ENCODE peak calls at places on chromosomes 3 and 15, in six cellular contexts. G is tibial artery, Y is pancreas, P is lung, H is substantia nigra, F is cardiac muscle cell. R is an unnamed sample.

GRCh38 chr3:3448468-3448867 is 269.0 kb upstream of the CRBN start:
- DNase-seq in G (no peak), P (no peak), H (no peak), Y (no peak), F (no peak), R (no peak)

GRCh38 chr3:179234244-179234643 is 16.7 kb downstream of the KCNMB3 start:
- DNase-seq in F (no peak), H (no peak), G (no peak), Y (no peak), P (no peak), R (peak)

GRCh38 chr15:22931784-22932536 is 48.2 kb downstream of the CYFIP1 start:
- DNase-seq in H (no peak), G (no peak), Y (no peak), F (no peak), P (no peak), R (no peak)

GRCh38 chr15:29638781-29639180 is 183.5 kb downstream of the TJP1 start:
- DNase-seq in F (no peak), G (no peak), H (no peak), P (no peak), Y (no peak), R (no peak)

GRCh38 chr15:27066446-27066845 is 95.5 kb downstream of the GABRG3 start:
- DNase-seq in Y (no peak), P (no peak), G (no peak), H (no peak), F (no peak), R (no peak)

GRCh38 chr3:117184574-117184973 is 475.0 kb downstream of the TUSC7 start:
- DNase-seq in H (no peak), P (no peak), Y (no peak), G (no peak), F (no peak), R (no peak)

GRCh38 chr3:11509175-11510000 is 134.3 kb downstream of the VGLL4 start:
- DNase-seq in H (no peak), F (peak), P (peak), G (peak), Y (peak), R (no peak)

GRCh38 chr15:91891788-91892187 is 38.3 kb downstream of the SLCO3A1 start:
- DNase-seq in H (no peak), F (peak), Y (no peak), G (no peak), P (no peak), R (no peak)

GRCh38 chr15:39124925-39125625 is 455.8 kb upstream of the THBS1 start:
- DNase-seq in F (no peak), P (no peak), G (no peak), H (no peak), Y (no peak), R (no peak)

GRCh38 chr15:73518180-73518862 is 75.4 kb downstream of the REC114 start:
- DNase-seq in Y (no peak), G (no peak), P (no peak), H (no peak), F (peak), R (no peak)

GRCh38 chr3:133548090-133548489 is 25.4 kb upstream of the CDV3 start:
- DNase-seq in P (no peak), F (no peak), H (no peak), Y (no peak), G (no peak), R (no peak)

GRCh38 chr15:77737238-77738037 is 104.7 kb upstream of the LINGO1 start:
- DNase-seq in G (no peak), Y (no peak), F (no peak), H (no peak), P (no peak), R (no peak)

GRCh38 chr3:130395916-130396315 is 50.4 kb downstream of the COL6A5 start:
- DNase-seq in Y (no peak), F (no peak), G (no peak), P (no peak), H (no peak), R (no peak)

GRCh38 chr15:75830910-75831805 is 12.1 kb upstream of the UBE2Q2 start:
- DNase-seq in G (no peak), P (no peak), F (no peak), H (no peak), Y (no peak), R (no peak)

GRCh38 chr3:194326192-194327029 is 24.7 kb downstream of the CPN2 start:
- DNase-seq in G (no peak), P (no peak), H (no peak), F (no peak), Y (no peak), R (no peak)

GRCh38 chr3:32106929-32107362 is 526 bp downstream of the GPD1L start:
- DNase-seq in P (peak), F (no peak), G (peak), H (no peak), Y (peak), R (no peak)

GRCh38 chr15:89149501-89150101 is 61.3 kb downstream of the ABHD2 start:
- DNase-seq in Y (no peak), P (no peak), H (no peak), G (no peak), F (no peak), R (no peak)

GRCh38 chr3:46913644-46914043 is 36.1 kb downstream of the PTH1R start:
- DNase-seq in G (peak), H (no peak), P (no peak), Y (peak), F (peak), R (peak)

GRCh38 chr3:46998121-46998851 is 18.8 kb downstream of the NBEAL2 start:
- DNase-seq in G (peak), H (no peak), F (peak), P (peak), Y (peak), R (no peak)

GRCh38 chr15:96358006-96358794 is 27.7 kb downstream of the NR2F2 start:
- DNase-seq in H (no peak), P (no peak), Y (no peak), F (no peak), G (no peak), R (no peak)

GRCh38 chr3:177106184-177106583 is 91.1 kb downstream of the TBL1XR1 start:
- DNase-seq in H (no peak), Y (no peak), G (no peak), F (peak), P (no peak), R (no peak)

GRCh38 chr3:170049146-170050000 is 11.6 kb downstream of the GPR160 start:
- DNase-seq in G (no peak), F (no peak), P (peak), H (no peak), Y (peak), R (no peak)

GRCh38 chr15:95829062-95829461 is 501.4 kb upstream of the NR2F2 start:
- DNase-seq in G (no peak), H (no peak), F (no peak), P (no peak), Y (no peak), R (no peak)

GRCh38 chr3:140630866-140631265 is 47.0 kb upstream of the TRIM42 start:
- DNase-seq in G (no peak), Y (no peak), P (no peak), H (no peak), F (no peak), R (no peak)

GRCh38 chr3:30826381-30827061 is 67.9 kb downstream of the GADL1 start:
- DNase-seq in G (no peak), P (no peak), F (no peak), H (no peak), Y (no peak), R (no peak)

GRCh38 chr3:9866639-9867038 is 13.4 kb downstream of the CIDEC start:
- DNase-seq in P (peak), Y (no peak), H (no peak), F (no peak), G (no peak), R (no peak)

DNA sequence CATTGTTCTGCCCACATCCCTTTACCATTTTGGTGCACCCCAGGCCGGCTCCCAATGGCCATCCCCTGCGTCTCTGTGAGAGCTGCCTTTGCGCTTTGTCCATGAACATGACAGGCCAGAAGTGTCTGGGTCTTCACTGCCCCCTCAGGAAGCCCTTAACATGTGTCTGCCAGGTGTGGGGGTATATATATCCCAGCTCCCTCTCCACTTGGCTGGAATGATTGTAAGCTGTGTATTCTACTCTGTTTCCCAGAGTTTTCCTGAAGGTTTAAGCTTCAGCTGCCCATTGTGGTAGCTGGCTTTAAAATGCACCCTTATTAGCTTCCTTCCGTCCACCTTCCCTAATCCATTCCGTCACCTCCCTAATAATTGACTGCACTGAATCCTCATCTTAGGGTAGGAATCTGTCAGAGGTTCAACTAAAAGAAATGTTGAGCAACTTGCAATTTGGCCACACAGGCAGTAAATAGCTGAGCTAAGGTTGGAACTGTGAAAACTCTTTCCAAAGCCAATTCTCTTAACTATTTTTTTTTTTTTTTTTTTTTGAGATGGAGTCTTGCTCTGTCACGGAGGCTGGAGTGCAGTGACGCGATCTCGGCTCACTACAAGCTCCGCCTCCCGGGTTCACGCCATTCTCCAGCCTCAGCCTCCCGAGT is 30.4 kb upstream of the UBE2E1 start:
- DNase-seq in F (no peak), G (no peak), P (no peak), H (no peak), Y (no peak), R (no peak)
- H3K27ac ChIP-seq in F (no peak), G (no peak), P (no peak), H (no peak), Y (no peak), R (no peak)

DNA sequence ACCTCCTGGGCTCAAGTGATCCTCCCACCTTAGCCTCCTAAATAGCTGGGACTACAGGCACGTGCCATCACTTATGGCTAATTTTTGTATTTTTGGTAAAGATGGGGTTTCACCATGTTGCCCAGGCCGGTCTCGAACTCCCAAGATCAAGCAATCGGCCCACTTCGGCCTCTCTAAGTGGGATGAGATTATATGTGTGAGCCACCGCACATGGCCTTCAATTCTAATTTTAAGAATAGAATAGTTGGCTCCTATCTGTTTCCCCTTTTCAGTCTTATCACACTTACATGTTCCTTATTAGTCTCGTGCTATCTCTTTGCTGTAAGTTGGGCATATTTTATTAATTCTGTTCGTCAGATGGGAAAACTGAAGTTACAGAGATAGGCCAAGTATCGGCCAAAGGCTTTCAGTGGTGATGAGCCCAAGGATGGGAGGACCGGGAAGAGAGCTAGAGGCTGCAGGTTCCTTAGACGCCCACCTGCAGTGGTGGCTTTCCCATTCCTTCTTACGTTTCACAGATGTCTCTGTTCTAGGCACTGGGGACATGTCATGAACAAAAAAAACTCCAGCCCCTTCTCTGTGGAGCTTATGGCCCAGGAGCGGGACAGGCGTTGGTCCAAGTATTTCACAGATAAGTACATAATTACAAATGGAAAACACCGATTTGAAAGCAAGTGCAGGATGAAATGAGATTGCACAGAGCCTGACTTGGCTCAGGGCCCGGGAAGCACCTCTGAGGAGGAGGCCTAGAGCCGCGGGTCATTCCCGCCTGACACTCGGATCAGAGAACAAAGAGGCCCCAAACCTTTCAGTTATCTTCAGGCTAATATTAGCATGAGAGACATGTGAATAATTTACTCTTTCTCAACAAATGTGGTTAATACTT is 91.1 kb upstream of the KLF13 start:
- DNase-seq in Y (no peak), H (no peak), F (peak), G (no peak), P (no peak), R (no peak)
- H3K27ac ChIP-seq in Y (peak), H (peak), F (peak), G (peak), P (peak), R (no peak)

GRCh38 chr15:58324533-58324932 is 107.3 kb upstream of the LIPC start:
- DNase-seq in Y (no peak), F (no peak), H (no peak), P (no peak), G (no peak), R (no peak)

GRCh38 chr15:58318517-58318916 is 113.3 kb upstream of the LIPC start:
- DNase-seq in H (no peak), P (no peak), G (no peak), Y (no peak), F (no peak), R (no peak)

GRCh38 chr15:58321034-58321433 is 110.8 kb upstream of the LIPC start:
- DNase-seq in F (no peak), H (no peak), G (no peak), P (no peak), Y (no peak), R (no peak)
- H3K27ac ChIP-seq in F (no peak), H (no peak), G (no peak), P (no peak), Y (no peak), R (no peak)

DNA sequence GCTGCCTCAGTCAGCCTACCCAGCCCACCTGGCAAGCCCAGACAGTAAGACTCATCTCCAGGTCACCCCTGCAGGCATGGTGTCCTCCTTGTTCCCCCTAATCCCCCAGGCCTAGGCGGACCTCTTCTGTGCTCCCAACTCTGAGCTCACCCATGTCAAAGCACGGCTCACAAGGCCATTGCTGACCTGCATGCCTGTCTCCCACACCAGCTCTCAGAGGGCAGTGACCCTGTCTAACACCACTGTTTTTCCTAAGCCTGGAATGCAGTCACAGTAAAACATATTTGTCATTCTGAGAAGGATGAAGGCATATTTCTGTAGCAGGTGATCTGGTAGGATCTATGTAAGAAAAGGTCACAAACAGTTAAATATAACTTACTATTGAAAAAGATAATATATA is 110.3 kb upstream of the HACD2 start:
- DNase-seq in H (no peak), G (no peak), Y (no peak), F (no peak), P (no peak), R (no peak)
- H3K27ac ChIP-seq in H (no peak), G (peak), Y (no peak), F (no peak), P (peak), R (no peak)

GRCh38 chr15:80926126-80926525 is 63.5 kb downstream of the MESD start:
- DNase-seq in P (no peak), F (no peak), G (no peak), H (no peak), Y (no peak), R (no peak)
- H3K27ac ChIP-seq in P (no peak), F (no peak), G (no peak), H (no peak), Y (no peak), R (no peak)

GRCh38 chr15:70321106-70321809 is 223.5 kb upstream of the TLE3 start:
- DNase-seq in H (no peak), P (no peak), G (no peak), Y (no peak), F (no peak), R (no peak)
- H3K27ac ChIP-seq in H (peak), P (no peak), G (peak), Y (no peak), F (no peak), R (no peak)

DNA sequence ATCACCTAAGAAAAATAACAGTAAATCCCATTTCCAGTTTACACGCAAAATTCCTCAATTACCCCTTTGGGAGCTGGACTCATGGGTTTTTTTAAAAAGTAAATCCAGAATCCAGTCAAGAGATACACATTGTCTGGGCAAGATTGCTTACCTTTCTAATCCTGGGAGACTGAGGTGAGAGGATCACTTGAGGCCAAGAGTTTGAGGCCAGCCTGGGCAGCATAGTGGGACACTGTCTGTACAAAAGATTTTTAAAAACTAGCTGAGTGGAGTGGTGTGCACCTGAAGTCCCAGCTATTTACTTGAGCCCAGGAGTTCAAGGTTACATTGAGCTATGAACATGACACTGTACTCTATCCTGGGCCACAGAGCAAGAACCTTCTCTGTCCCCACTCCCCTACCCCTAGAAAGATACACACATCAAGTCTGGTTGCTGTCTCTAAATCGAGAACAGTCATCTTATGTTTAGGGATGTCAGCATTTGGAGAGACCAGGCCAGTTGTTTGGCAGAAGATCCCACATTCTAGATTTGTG is 39.0 kb downstream of the DAG1 start:
- DNase-seq in F (no peak), P (no peak), Y (no peak), G (no peak), H (no peak), R (no peak)
- H3K27ac ChIP-seq in F (no peak), P (no peak), Y (no peak), G (no peak), H (no peak), R (no peak)